ENCODE peak calls at places on chromosomes 4 and X, in six cellular contexts. One of them, this sample, is unnamed.

GRCh38 chr4:100820249-100820648 is 302.4 kb upstream of the EMCN start:
- DNase-seq in GM12878: no peak
- DNase-seq in GM12891: no peak
- DNase-seq in HepG2: no peak
- DNase-seq in K562: no peak
- DNase-seq in H1: no peak
- DNase-seq in this sample: no peak

GRCh38 chrX:2696698-2697215 is 5.7 kb downstream of the CD99 start:
- DNase-seq in GM12878: peak
- DNase-seq in GM12891: peak
- DNase-seq in HepG2: no peak
- DNase-seq in K562: no peak
- DNase-seq in H1: no peak
- DNase-seq in this sample: no peak

GRCh38 chr4:176404591-176404990 is 84.8 kb downstream of the SPCS3 start:
- DNase-seq in GM12878: no peak
- DNase-seq in GM12891: no peak
- DNase-seq in HepG2: no peak
- DNase-seq in K562: no peak
- DNase-seq in H1: no peak
- DNase-seq in this sample: no peak

GRCh38 chrX:129478516-129478915 is 44.8 kb downstream of the SMARCA1 start:
- DNase-seq in GM12878: no peak
- DNase-seq in GM12891: no peak
- DNase-seq in HepG2: no peak
- DNase-seq in K562: no peak
- DNase-seq in H1: no peak
- DNase-seq in this sample: no peak

GRCh38 chr4:98516042-98516440 is 142.4 kb downstream of the TSPAN5 start:
- DNase-seq in GM12878: no peak
- DNase-seq in GM12891: no peak
- DNase-seq in HepG2: peak
- DNase-seq in K562: peak
- DNase-seq in H1: no peak
- DNase-seq in this sample: no peak

GRCh38 chr4:64340243-64341110 is 68.8 kb downstream of the TECRL start:
- DNase-seq in GM12878: no peak
- DNase-seq in GM12891: no peak
- DNase-seq in HepG2: no peak
- DNase-seq in K562: no peak
- DNase-seq in H1: no peak
- DNase-seq in this sample: no peak

GRCh38 chr4:188387134-188387791 is 248.0 kb downstream of the TRIML1 start:
- DNase-seq in GM12878: no peak
- DNase-seq in GM12891: no peak
- DNase-seq in HepG2: no peak
- DNase-seq in K562: no peak
- DNase-seq in H1: no peak
- DNase-seq in this sample: no peak

GRCh38 chr4:2793920-2794706 is 1.2 kb downstream of the SH3BP2 start:
- DNase-seq in GM12878: no peak
- DNase-seq in GM12891: no peak
- DNase-seq in HepG2: peak
- DNase-seq in K562: no peak
- DNase-seq in H1: no peak
- DNase-seq in this sample: peak

GRCh38 chrX:23981711-23982110 is 45.3 kb downstream of the KLHL15 start:
- DNase-seq in GM12878: no peak
- DNase-seq in GM12891: no peak
- DNase-seq in HepG2: no peak
- DNase-seq in K562: no peak
- DNase-seq in H1: no peak
- DNase-seq in this sample: no peak

DNA sequence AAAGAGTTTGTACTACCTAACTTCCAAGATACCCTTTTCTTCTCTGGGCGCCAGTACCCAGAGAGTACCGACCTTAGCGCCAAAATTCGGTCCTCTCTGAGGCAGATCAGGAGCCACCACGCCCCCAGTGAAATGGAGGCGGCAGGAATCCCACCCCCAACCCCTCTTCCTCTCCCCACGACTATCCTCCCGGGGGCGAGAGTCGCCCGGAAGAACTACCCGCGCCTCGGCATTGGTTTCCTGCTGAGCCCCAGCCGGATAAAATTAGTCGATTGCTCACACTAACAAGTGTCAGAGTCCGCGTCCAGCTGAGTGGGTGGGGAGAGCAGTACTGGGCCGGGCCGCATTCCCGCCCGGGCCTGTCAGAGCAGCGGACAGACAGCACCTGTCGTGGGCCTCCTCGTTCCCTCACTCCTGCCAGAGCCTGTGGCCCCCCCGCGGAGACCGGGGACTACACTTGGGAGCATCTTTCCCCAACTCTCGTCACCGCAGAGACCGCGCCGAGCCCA is 78.7 kb downstream of the RLIM start:
- DNase-seq in GM12878: no peak
- DNase-seq in GM12891: no peak
- DNase-seq in HepG2: peak
- DNase-seq in K562: peak
- DNase-seq in H1: peak
- DNase-seq in this sample: peak
- TF ChIP-seq POLR2A in GM12878: no peak
- TF ChIP-seq POLR2A in GM12891: no peak
- TF ChIP-seq POLR2A in HepG2: no peak
- TF ChIP-seq POLR2A in K562: no peak
- TF ChIP-seq POLR2A in H1: no peak
- TF ChIP-seq POLR2A in this sample: no peak

DNA sequence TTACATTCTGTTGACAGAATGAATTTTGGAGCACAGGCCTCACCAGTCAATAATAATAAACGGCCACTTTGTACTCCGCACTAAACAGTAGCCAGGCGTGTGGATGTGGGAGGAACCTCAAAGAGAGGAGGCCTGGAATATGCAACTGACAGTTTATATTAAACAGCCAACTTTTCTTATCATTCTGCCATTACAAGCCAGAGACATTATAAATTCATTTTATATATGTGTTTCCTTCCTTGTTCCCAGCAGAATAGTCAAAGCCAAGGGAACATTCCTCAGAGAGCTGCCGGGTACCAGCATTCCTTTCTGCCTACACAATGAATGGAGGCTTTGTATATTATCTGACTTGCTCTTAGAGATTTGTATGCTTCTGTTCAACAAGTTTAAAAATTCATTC is 436.5 kb upstream of the FTHL17 start:
- DNase-seq in GM12878: no peak
- DNase-seq in GM12891: no peak
- DNase-seq in HepG2: peak
- DNase-seq in K562: no peak
- DNase-seq in H1: no peak
- DNase-seq in this sample: no peak
- TF ChIP-seq POLR2AphosphoS5 in GM12878: no peak
- TF ChIP-seq POLR2AphosphoS5 in GM12891: no peak
- TF ChIP-seq POLR2AphosphoS5 in HepG2: no peak
- TF ChIP-seq POLR2AphosphoS5 in K562: no peak
- TF ChIP-seq POLR2AphosphoS5 in H1: no peak
- TF ChIP-seq POLR2AphosphoS5 in this sample: no peak

GRCh38 chrX:30280428-30280827 is 28.8 kb downstream of the NR0B1 start:
- DNase-seq in GM12878: no peak
- DNase-seq in GM12891: no peak
- DNase-seq in HepG2: no peak
- DNase-seq in K562: no peak
- DNase-seq in H1: no peak
- DNase-seq in this sample: no peak

GRCh38 chrX:30270639-30271038 is 23.7 kb downstream of the MAGEB1 start:
- DNase-seq in GM12878: no peak
- DNase-seq in GM12891: no peak
- DNase-seq in HepG2: no peak
- DNase-seq in K562: no peak
- DNase-seq in H1: no peak
- DNase-seq in this sample: no peak

GRCh38 chrX:30278365-30278764 is 30.8 kb downstream of the NR0B1 start:
- DNase-seq in GM12878: no peak
- DNase-seq in GM12891: no peak
- DNase-seq in HepG2: no peak
- DNase-seq in K562: no peak
- DNase-seq in H1: no peak
- DNase-seq in this sample: no peak

GRCh38 chrX:30275498-30275897 is 28.6 kb downstream of the MAGEB1 start:
- DNase-seq in GM12878: no peak
- DNase-seq in GM12891: no peak
- DNase-seq in HepG2: no peak
- DNase-seq in K562: peak
- DNase-seq in H1: no peak
- DNase-seq in this sample: no peak
- TF ChIP-seq TAF1 in GM12878: no peak
- TF ChIP-seq TAF1 in GM12891: no peak
- TF ChIP-seq TAF1 in HepG2: no peak
- TF ChIP-seq TAF1 in K562: no peak
- TF ChIP-seq TAF1 in H1: no peak
- TF ChIP-seq TAF1 in this sample: no peak

GRCh38 chrX:18676050-18676449 is 4.1 kb upstream of the RS1 start:
- DNase-seq in GM12878: no peak
- DNase-seq in GM12891: no peak
- DNase-seq in HepG2: no peak
- DNase-seq in K562: no peak
- DNase-seq in H1: no peak
- DNase-seq in this sample: no peak

GRCh38 chrX:18674417-18674787 is 2.5 kb upstream of the RS1 start:
- DNase-seq in GM12878: no peak
- DNase-seq in GM12891: no peak
- DNase-seq in HepG2: no peak
- DNase-seq in K562: peak
- DNase-seq in H1: peak
- DNase-seq in this sample: no peak

GRCh38 chrX:18676470-18676869 is 4.6 kb upstream of the RS1 start:
- DNase-seq in GM12878: no peak
- DNase-seq in GM12891: no peak
- DNase-seq in HepG2: peak
- DNase-seq in K562: peak
- DNase-seq in H1: peak
- DNase-seq in this sample: no peak

GRCh38 chrX:18677140-18677834 is 5.4 kb upstream of the RS1 start:
- DNase-seq in GM12878: no peak
- DNase-seq in GM12891: no peak
- DNase-seq in HepG2: no peak
- DNase-seq in K562: peak
- DNase-seq in H1: no peak
- DNase-seq in this sample: no peak

GRCh38 chrX:18674788-18675735 is 3.2 kb upstream of the RS1 start:
- DNase-seq in GM12878: peak
- DNase-seq in GM12891: peak
- DNase-seq in HepG2: peak
- DNase-seq in K562: peak
- DNase-seq in H1: peak
- DNase-seq in this sample: peak
- TF ChIP-seq POLR2A in GM12878: peak
- TF ChIP-seq POLR2A in GM12891: no peak
- TF ChIP-seq POLR2A in HepG2: no peak
- TF ChIP-seq POLR2A in K562: peak
- TF ChIP-seq POLR2A in H1: peak
- TF ChIP-seq POLR2A in this sample: peak

GRCh38 chr4:40201898-40202297 is 5.1 kb downstream of the RHOH start:
- DNase-seq in GM12878: no peak
- DNase-seq in GM12891: no peak
- DNase-seq in HepG2: no peak
- DNase-seq in K562: no peak
- DNase-seq in H1: no peak
- DNase-seq in this sample: no peak

GRCh38 chr4:40206421-40206820 is 9.6 kb downstream of the RHOH start:
- DNase-seq in GM12878: no peak
- DNase-seq in GM12891: no peak
- DNase-seq in HepG2: no peak
- DNase-seq in K562: no peak
- DNase-seq in H1: no peak
- DNase-seq in this sample: no peak

GRCh38 chr4:40204507-40205258 is 7.9 kb downstream of the RHOH start:
- DNase-seq in GM12878: no peak
- DNase-seq in GM12891: no peak
- DNase-seq in HepG2: no peak
- DNase-seq in K562: no peak
- DNase-seq in H1: no peak
- DNase-seq in this sample: no peak

GRCh38 chr4:40202474-40202873 is 5.6 kb downstream of the RHOH start:
- DNase-seq in GM12878: no peak
- DNase-seq in GM12891: no peak
- DNase-seq in HepG2: no peak
- DNase-seq in K562: no peak
- DNase-seq in H1: no peak
- DNase-seq in this sample: no peak

GRCh38 chr4:40205259-40206198 is 8.7 kb downstream of the RHOH start:
- DNase-seq in GM12878: peak
- DNase-seq in GM12891: no peak
- DNase-seq in HepG2: no peak
- DNase-seq in K562: peak
- DNase-seq in H1: no peak
- DNase-seq in this sample: no peak
- TF ChIP-seq POLR2AphosphoS5 in GM12878: peak
- TF ChIP-seq POLR2AphosphoS5 in GM12891: peak
- TF ChIP-seq POLR2AphosphoS5 in HepG2: no peak
- TF ChIP-seq POLR2AphosphoS5 in K562: peak
- TF ChIP-seq POLR2AphosphoS5 in H1: no peak
- TF ChIP-seq POLR2AphosphoS5 in this sample: peak

This sample was measured in GM12892.